ENCODE peak calls at places on chromosomes 13 and 19, in five cellular contexts. N, H, V, B and F are unnamed samples.

GRCh38 chr19:2529473-2529918 is 53.6 kb downstream of the GADD45B start:
- DNase-seq in N (peak), V (peak), B (peak), H (no peak), F (peak)

GRCh38 chr13:21240586-21240985 is 64.1 kb downstream of the MRPL57 start:
- DNase-seq in N (peak), B (no peak), V (no peak), H (no peak), F (peak)

GRCh38 chr19:14059093-14059480 is 2.8 kb downstream of the PALM3 start:
- DNase-seq in B (no peak), V (no peak), N (no peak), H (no peak), F (no peak)

GRCh38 chr19:18764591-18765051 is 26.5 kb downstream of the COMP start:
- DNase-seq in V (no peak), H (no peak), N (no peak), B (no peak), F (no peak)

GRCh38 chr13:112746044-112746443 is 56.2 kb downstream of the ATP11A start:
- DNase-seq in N (no peak), B (no peak), V (no peak), H (no peak), F (no peak)

GRCh38 chr19:5152013-5152763 is 183.3 kb downstream of the KDM4B start:
- DNase-seq in H (no peak), N (no peak), B (no peak), V (no peak), F (no peak)

GRCh38 chr13:77492982-77493381 is 42.5 kb upstream of the SCEL start:
- DNase-seq in N (peak), B (peak), H (peak), V (no peak), F (peak)

GRCh38 chr19:8517551-8518442 is 3.8 kb upstream of the ZNF414 start:
- DNase-seq in N (no peak), H (no peak), B (no peak), V (no peak), F (no peak)